ENCODE peak calls at places on chromosomes 7 and 10, in nine cellular contexts. A is astrocyte, H is lower leg skin, N is choroid plexus epithelial cell, B is left ventricle myocardium inferior, U is lung, W is HCT116, D is GM23338, X is BE2C. L is an unnamed sample.

GRCh38 chr7:2063562-2064360 is 169.0 kb downstream of the MAD1L1 start:
- DNase-seq in B (peak; percentile 50), X (peak; percentile 63), H (no peak), N (peak; percentile 61), W (no peak), D (peak; percentile 52), U (no peak), A (no peak), L (peak; percentile 54)

GRCh38 chr10:90560331-90560730 is 297.5 kb downstream of the HTR7 start:
- DNase-seq in D (no peak), A (no peak), X (no peak), U (no peak), W (no peak), N (peak; percentile 5), H (no peak), B (no peak), L (no peak)

GRCh38 chr10:7481382-7481765 is 70.5 kb upstream of the SFMBT2 start:
- DNase-seq in H (no peak), A (no peak), N (peak; percentile 5), D (no peak), X (no peak), B (no peak), W (no peak), U (no peak), L (no peak)

GRCh38 chr7:145036592-145037386 is 200.9 kb upstream of the TPK1 start:
- DNase-seq in A (no peak), B (no peak), N (peak; percentile 76), H (peak; percentile 24), W (peak; percentile 44), D (peak; percentile 79), X (peak; percentile 34), U (no peak), L (peak; percentile 16)

GRCh38 chr10:89391882-89392756 is at the start of gene IFIT1:
- DNase-seq in B (no peak), U (peak; percentile 58), N (peak; percentile 98), A (peak; percentile 94), W (peak; percentile 68), X (peak; percentile 32), D (peak; percentile 81), H (peak; percentile 65), L (peak; percentile 93)

GRCh38 chr7:71506822-71507221 is 374.9 kb downstream of the GALNT17 start:
- DNase-seq in A (no peak), N (no peak), U (no peak), D (no peak), B (no peak), W (no peak), X (no peak), H (no peak), L (no peak)

GRCh38 chr7:18119985-18120384 is 92.3 kb upstream of the PRPS1L1 start:
- DNase-seq in H (no peak), X (no peak), N (peak; percentile 25), W (peak; percentile 3), B (no peak), A (no peak), D (peak; percentile 53), U (no peak), L (peak; percentile 9)

GRCh38 chr10:24622781-24623301 is 100.8 kb downstream of the ARHGAP21 start:
- DNase-seq in B (no peak), N (peak; percentile 61), A (peak; percentile 37), H (no peak), U (no peak), W (no peak), X (no peak), D (no peak), L (peak; percentile 31)

GRCh38 chr7:102284891-102285540 is 1.7 kb upstream of the SH2B2 start:
- DNase-seq in H (peak; percentile 46), B (peak; percentile 70), W (no peak), N (no peak), X (peak; percentile 70), A (no peak), U (peak; percentile 62), D (no peak), L (no peak)

GRCh38 chr7:28351450-28351849 is 60.9 kb upstream of the CREB5 start:
- DNase-seq in A (no peak), H (no peak), X (no peak), D (no peak), U (no peak), W (no peak), B (no peak), N (no peak), L (no peak)

GRCh38 chr7:28347964-28348363 is 64.4 kb upstream of the CREB5 start:
- DNase-seq in H (no peak), W (no peak), A (no peak), N (no peak), U (no peak), D (no peak), X (no peak), B (no peak), L (peak; percentile 66)

GRCh38 chr7:28350610-28351009 is 61.7 kb upstream of the CREB5 start:
- DNase-seq in A (no peak), W (no peak), D (no peak), B (no peak), N (no peak), X (no peak), H (no peak), U (no peak), L (no peak)

GRCh38 chr7:28348631-28349030 is 63.7 kb upstream of the CREB5 start:
- DNase-seq in H (no peak), A (no peak), B (peak; percentile 26), N (no peak), W (no peak), X (no peak), D (no peak), U (no peak), L (peak; percentile 6)

DNA sequence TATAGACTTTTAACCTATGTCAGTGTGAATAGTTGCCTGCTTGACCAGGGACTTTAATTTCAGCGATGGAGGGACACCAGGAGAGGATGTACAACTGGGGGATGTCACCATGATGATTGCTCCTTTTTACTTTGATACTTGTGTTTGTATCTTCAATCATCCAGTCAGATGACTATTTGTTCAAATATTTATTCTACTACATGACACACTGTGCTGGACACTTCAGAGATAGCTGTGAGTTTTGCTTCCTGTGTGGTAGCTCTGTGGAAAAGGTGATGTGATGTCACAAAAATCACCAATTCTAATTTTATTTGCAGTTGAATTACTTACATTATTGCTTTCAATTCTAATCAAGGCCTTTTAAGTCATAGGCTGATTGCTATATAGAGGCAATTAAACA is 62.7 kb upstream of the CREB5 start:
- DNase-seq in H (no peak), B (no peak), A (no peak), W (no peak), U (no peak), X (no peak), D (no peak), N (no peak), L (no peak)
- H3K4me3 ChIP-seq in H (no peak overlapping the region), B (no peak overlapping the region), A (no peak overlapping the region), W (no peak overlapping the region), U (no peak overlapping the region), X (no peak overlapping the region), D (no peak overlapping the region), N (no peak overlapping the region), L (no peak overlapping the region)

GRCh38 chr10:106271237-106271636 is 893.3 kb downstream of the SORCS1 start:
- DNase-seq in W (no peak), D (no peak), H (no peak), A (no peak), N (no peak), B (no peak), U (no peak), X (no peak), L (no peak)
- TF ChIP-seq CTCF in W (no peak), D (peak; percentile 50), H (no peak), A (no peak), N (peak; percentile 33), B (no peak), U (no peak), X (no peak), L (no peak)

DNA sequence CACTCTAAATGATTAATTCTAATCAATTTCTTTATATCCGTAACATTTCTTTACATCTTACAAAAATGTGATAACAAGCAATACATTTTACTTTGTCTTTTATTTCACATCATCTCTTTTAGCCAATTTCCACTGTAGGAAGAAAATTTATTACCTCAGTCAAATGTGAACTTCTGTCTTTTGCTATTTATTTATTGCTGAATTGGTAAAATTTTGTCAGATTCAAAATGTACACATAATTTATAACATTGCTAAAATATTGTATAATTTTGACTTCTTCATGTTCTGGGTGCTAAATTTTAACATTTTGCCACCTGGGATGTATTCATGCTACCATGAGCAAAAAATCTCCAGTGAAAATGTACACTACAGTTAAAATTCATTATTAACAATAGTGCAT is 158.0 kb downstream of the HGF start:
- DNase-seq in D (no peak), U (no peak), W (no peak), A (no peak), H (no peak), X (no peak), N (no peak), B (no peak), L (no peak)
- H3K4me3 ChIP-seq in D (no peak overlapping the region), U (no peak overlapping the region), W (no peak overlapping the region), A (no peak overlapping the region), H (no peak overlapping the region), X (no peak overlapping the region), N (no peak overlapping the region), B (no peak overlapping the region), L (no peak overlapping the region)

GRCh38 chr10:86178401-86179142 is 188.0 kb downstream of the GRID1 start:
- DNase-seq in B (no peak), N (peak; percentile 2), U (no peak), X (peak; percentile 71), A (no peak), D (peak; percentile 87), W (peak; percentile 4), H (no peak), L (peak; percentile 4)
- TF ChIP-seq CTCF in B (peak; percentile 13), N (peak; percentile 38), U (no peak), X (peak; percentile 73), A (peak; percentile 6), D (peak; percentile 71), W (peak; percentile 63), H (no peak), L (peak; percentile 43)

L was measured in AG10803.